ENCODE peak calls at places on chromosomes 1 and 21, in nine cellular contexts. One of them, this sample, is unnamed.
A peak's percentile ranks its signal among the peaks of the same experiment; 100 is the strongest.

GRCh38 chr1:30444850-30445249 is 278.5 kb downstream of the MATN1 start:
- DNase-seq in dorsolateral prefrontal cortex: no peak
- DNase-seq in CD8-positive, alpha-beta T cell: no peak
- DNase-seq in right lobe of liver: no peak
- DNase-seq in IMR-90: no peak
- DNase-seq in NB4: no peak
- DNase-seq in foreskin fibroblast: no peak
- DNase-seq in MM.1S: no peak
- DNase-seq in lower lobe of right lung: no peak
- DNase-seq in this sample: no peak

GRCh38 chr1:248165186-248165585 is 9.4 kb upstream of the OR2M2 start:
- DNase-seq in IMR-90: no peak
- DNase-seq in lower lobe of right lung: no peak
- DNase-seq in dorsolateral prefrontal cortex: no peak
- DNase-seq in NB4: no peak
- DNase-seq in MM.1S: no peak
- DNase-seq in right lobe of liver: no peak
- DNase-seq in CD8-positive, alpha-beta T cell: no peak
- DNase-seq in foreskin fibroblast: no peak
- DNase-seq in this sample: no peak

GRCh38 chr1:3219005-3219724 is 150.2 kb downstream of the PRDM16 start:
- DNase-seq in NB4: peak; percentile 9
- DNase-seq in right lobe of liver: peak; percentile 63
- DNase-seq in MM.1S: no peak
- DNase-seq in CD8-positive, alpha-beta T cell: no peak
- DNase-seq in foreskin fibroblast: peak; percentile 15
- DNase-seq in dorsolateral prefrontal cortex: peak; percentile 87
- DNase-seq in IMR-90: no peak
- DNase-seq in lower lobe of right lung: peak; percentile 78
- DNase-seq in this sample: no peak

GRCh38 chr1:156050376-156050775 is 3.2 kb downstream of the UBQLN4 start:
- DNase-seq in lower lobe of right lung: no peak
- DNase-seq in MM.1S: no peak
- DNase-seq in IMR-90: no peak
- DNase-seq in dorsolateral prefrontal cortex: peak; percentile 60
- DNase-seq in CD8-positive, alpha-beta T cell: no peak
- DNase-seq in NB4: no peak
- DNase-seq in foreskin fibroblast: no peak
- DNase-seq in right lobe of liver: no peak
- DNase-seq in this sample: no peak

GRCh38 chr1:230282157-230282556 is 144.0 kb downstream of the PGBD5 start:
- DNase-seq in IMR-90: no peak
- DNase-seq in right lobe of liver: no peak
- DNase-seq in lower lobe of right lung: peak; percentile 26
- DNase-seq in dorsolateral prefrontal cortex: peak; percentile 7
- DNase-seq in NB4: no peak
- DNase-seq in foreskin fibroblast: no peak
- DNase-seq in CD8-positive, alpha-beta T cell: no peak
- DNase-seq in MM.1S: no peak
- DNase-seq in this sample: no peak

GRCh38 chr1:4794020-4794780 is 139.8 kb downstream of the AJAP1 start:
- DNase-seq in lower lobe of right lung: no peak
- DNase-seq in IMR-90: no peak
- DNase-seq in MM.1S: no peak
- DNase-seq in dorsolateral prefrontal cortex: no peak
- DNase-seq in CD8-positive, alpha-beta T cell: no peak
- DNase-seq in foreskin fibroblast: no peak
- DNase-seq in right lobe of liver: no peak
- DNase-seq in NB4: no peak
- DNase-seq in this sample: peak; percentile 3

GRCh38 chr21:45329261-45330074 is 41.8 kb upstream of the POFUT2 start:
- DNase-seq in NB4: no peak
- DNase-seq in CD8-positive, alpha-beta T cell: no peak
- DNase-seq in IMR-90: no peak
- DNase-seq in MM.1S: no peak
- DNase-seq in dorsolateral prefrontal cortex: peak; percentile 38
- DNase-seq in right lobe of liver: no peak
- DNase-seq in lower lobe of right lung: peak; percentile 70
- DNase-seq in foreskin fibroblast: no peak
- DNase-seq in this sample: no peak

GRCh38 chr1:40187399-40187798 is 26.2 kb downstream of the RLF start:
- DNase-seq in lower lobe of right lung: no peak
- DNase-seq in foreskin fibroblast: no peak
- DNase-seq in right lobe of liver: no peak
- DNase-seq in dorsolateral prefrontal cortex: no peak
- DNase-seq in IMR-90: peak; percentile 26
- DNase-seq in MM.1S: no peak
- DNase-seq in CD8-positive, alpha-beta T cell: no peak
- DNase-seq in NB4: no peak
- DNase-seq in this sample: no peak

GRCh38 chr1:220003585-220004299 is 42.6 kb downstream of the EPRS1 start:
- DNase-seq in right lobe of liver: no peak
- DNase-seq in MM.1S: no peak
- DNase-seq in dorsolateral prefrontal cortex: no peak
- DNase-seq in lower lobe of right lung: no peak
- DNase-seq in foreskin fibroblast: no peak
- DNase-seq in NB4: no peak
- DNase-seq in CD8-positive, alpha-beta T cell: no peak
- DNase-seq in IMR-90: no peak
- DNase-seq in this sample: no peak

GRCh38 chr1:173507847-173508209 is 30.7 kb downstream of the PRDX6 start:
- DNase-seq in MM.1S: no peak
- DNase-seq in lower lobe of right lung: no peak
- DNase-seq in right lobe of liver: no peak
- DNase-seq in NB4: no peak
- DNase-seq in foreskin fibroblast: no peak
- DNase-seq in CD8-positive, alpha-beta T cell: no peak
- DNase-seq in IMR-90: no peak
- DNase-seq in dorsolateral prefrontal cortex: no peak
- DNase-seq in this sample: no peak

GRCh38 chr1:54249798-54250497 is 50.0 kb downstream of the MRPL37 start:
- DNase-seq in foreskin fibroblast: peak; percentile 73
- DNase-seq in dorsolateral prefrontal cortex: no peak
- DNase-seq in NB4: peak; percentile 52
- DNase-seq in right lobe of liver: no peak
- DNase-seq in IMR-90: peak; percentile 54
- DNase-seq in lower lobe of right lung: no peak
- DNase-seq in MM.1S: no peak
- DNase-seq in CD8-positive, alpha-beta T cell: no peak
- DNase-seq in this sample: no peak

GRCh38 chr1:110258734-110259133 is 48.6 kb downstream of the KCNC4 start:
- DNase-seq in lower lobe of right lung: no peak
- DNase-seq in CD8-positive, alpha-beta T cell: no peak
- DNase-seq in MM.1S: no peak
- DNase-seq in IMR-90: peak; percentile 7
- DNase-seq in dorsolateral prefrontal cortex: no peak
- DNase-seq in right lobe of liver: no peak
- DNase-seq in NB4: no peak
- DNase-seq in foreskin fibroblast: no peak
- DNase-seq in this sample: no peak

GRCh38 chr1:12336436-12336835 is 106.6 kb downstream of the VPS13D start:
- DNase-seq in NB4: no peak
- DNase-seq in CD8-positive, alpha-beta T cell: no peak
- DNase-seq in dorsolateral prefrontal cortex: no peak
- DNase-seq in lower lobe of right lung: no peak
- DNase-seq in right lobe of liver: no peak
- DNase-seq in IMR-90: peak; percentile 7
- DNase-seq in foreskin fibroblast: no peak
- DNase-seq in MM.1S: no peak
- DNase-seq in this sample: no peak

GRCh38 chr1:6504887-6505286 is 13.4 kb upstream of the PLEKHG5 start:
- DNase-seq in IMR-90: no peak
- DNase-seq in MM.1S: no peak
- DNase-seq in foreskin fibroblast: no peak
- DNase-seq in right lobe of liver: no peak
- DNase-seq in NB4: no peak
- DNase-seq in lower lobe of right lung: no peak
- DNase-seq in dorsolateral prefrontal cortex: no peak
- DNase-seq in CD8-positive, alpha-beta T cell: no peak
- DNase-seq in this sample: no peak

GRCh38 chr1:38527373-38527966 is 332.1 kb downstream of the RRAGC start:
- DNase-seq in foreskin fibroblast: no peak
- DNase-seq in lower lobe of right lung: peak; percentile 59
- DNase-seq in MM.1S: peak; percentile 96
- DNase-seq in NB4: no peak
- DNase-seq in right lobe of liver: no peak
- DNase-seq in IMR-90: no peak
- DNase-seq in CD8-positive, alpha-beta T cell: no peak
- DNase-seq in dorsolateral prefrontal cortex: no peak
- DNase-seq in this sample: peak; percentile 82

GRCh38 chr1:94120591-94120901 is 402 bp downstream of the ABCA4 start:
- DNase-seq in foreskin fibroblast: no peak
- DNase-seq in right lobe of liver: no peak
- DNase-seq in dorsolateral prefrontal cortex: no peak
- DNase-seq in lower lobe of right lung: no peak
- DNase-seq in IMR-90: no peak
- DNase-seq in CD8-positive, alpha-beta T cell: no peak
- DNase-seq in NB4: no peak
- DNase-seq in MM.1S: no peak
- DNase-seq in this sample: no peak

GRCh38 chr1:94122201-94122970 is 1.4 kb upstream of the ABCA4 start:
- DNase-seq in MM.1S: no peak
- DNase-seq in dorsolateral prefrontal cortex: no peak
- DNase-seq in lower lobe of right lung: no peak
- DNase-seq in right lobe of liver: no peak
- DNase-seq in IMR-90: peak; percentile 89
- DNase-seq in CD8-positive, alpha-beta T cell: no peak
- DNase-seq in NB4: no peak
- DNase-seq in foreskin fibroblast: no peak
- DNase-seq in this sample: no peak

GRCh38 chr1:94121411-94121821 is 468 bp upstream of the ABCA4 start:
- DNase-seq in foreskin fibroblast: no peak
- DNase-seq in NB4: no peak
- DNase-seq in MM.1S: no peak
- DNase-seq in lower lobe of right lung: no peak
- DNase-seq in CD8-positive, alpha-beta T cell: no peak
- DNase-seq in right lobe of liver: no peak
- DNase-seq in dorsolateral prefrontal cortex: no peak
- DNase-seq in IMR-90: no peak
- DNase-seq in this sample: no peak

GRCh38 chr1:94119796-94120590 is 955 bp downstream of the ABCA4 start:
- DNase-seq in lower lobe of right lung: no peak
- DNase-seq in dorsolateral prefrontal cortex: no peak
- DNase-seq in NB4: peak; percentile 9
- DNase-seq in CD8-positive, alpha-beta T cell: no peak
- DNase-seq in MM.1S: no peak
- DNase-seq in right lobe of liver: no peak
- DNase-seq in foreskin fibroblast: no peak
- DNase-seq in IMR-90: peak; percentile 23
- DNase-seq in this sample: peak; percentile 2

DNA sequence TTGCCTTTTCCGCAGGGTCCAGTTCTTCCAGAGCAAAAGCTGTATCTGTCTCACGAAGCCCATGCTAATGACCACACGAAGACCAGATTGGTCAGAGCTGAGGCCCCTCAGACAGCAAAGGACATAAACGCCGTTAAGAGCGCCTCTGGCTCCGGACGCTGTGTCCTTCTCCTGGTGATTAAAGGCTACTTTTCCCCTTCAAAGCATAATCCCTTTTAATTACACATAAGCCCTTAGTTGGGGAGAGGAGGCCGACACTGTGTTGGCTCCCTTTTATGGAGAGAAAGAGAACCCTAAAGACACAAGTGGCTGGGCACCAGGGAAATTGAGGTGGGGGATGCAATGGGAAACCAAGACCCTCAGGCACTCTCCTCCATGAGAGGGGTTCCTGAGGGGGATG is at the start of gene ABCA4:
- DNase-seq in NB4: no peak
- DNase-seq in IMR-90: no peak
- DNase-seq in dorsolateral prefrontal cortex: no peak
- DNase-seq in right lobe of liver: no peak
- DNase-seq in MM.1S: no peak
- DNase-seq in lower lobe of right lung: no peak
- DNase-seq in foreskin fibroblast: no peak
- DNase-seq in CD8-positive, alpha-beta T cell: no peak
- DNase-seq in this sample: no peak
- TF ChIP-seq CTCF in NB4: no peak
- TF ChIP-seq CTCF in IMR-90: no peak
- TF ChIP-seq CTCF in dorsolateral prefrontal cortex: no peak
- TF ChIP-seq CTCF in right lobe of liver: no peak
- TF ChIP-seq CTCF in MM.1S: no peak
- TF ChIP-seq CTCF in lower lobe of right lung: no peak
- TF ChIP-seq CTCF in foreskin fibroblast: no peak
- TF ChIP-seq CTCF in CD8-positive, alpha-beta T cell: no peak
- TF ChIP-seq CTCF in this sample: no peak

GRCh38 chr1:233730809-233731208 is 116.9 kb downstream of the KCNK1 start:
- DNase-seq in right lobe of liver: no peak
- DNase-seq in NB4: no peak
- DNase-seq in foreskin fibroblast: no peak
- DNase-seq in CD8-positive, alpha-beta T cell: no peak
- DNase-seq in MM.1S: no peak
- DNase-seq in IMR-90: no peak
- DNase-seq in dorsolateral prefrontal cortex: no peak
- DNase-seq in lower lobe of right lung: no peak
- DNase-seq in this sample: no peak
- TF ChIP-seq CTCF in right lobe of liver: no peak
- TF ChIP-seq CTCF in NB4: no peak
- TF ChIP-seq CTCF in foreskin fibroblast: no peak
- TF ChIP-seq CTCF in CD8-positive, alpha-beta T cell: no peak
- TF ChIP-seq CTCF in MM.1S: no peak
- TF ChIP-seq CTCF in IMR-90: no peak
- TF ChIP-seq CTCF in dorsolateral prefrontal cortex: no peak
- TF ChIP-seq CTCF in lower lobe of right lung: no peak
- TF ChIP-seq CTCF in this sample: no peak

DNA sequence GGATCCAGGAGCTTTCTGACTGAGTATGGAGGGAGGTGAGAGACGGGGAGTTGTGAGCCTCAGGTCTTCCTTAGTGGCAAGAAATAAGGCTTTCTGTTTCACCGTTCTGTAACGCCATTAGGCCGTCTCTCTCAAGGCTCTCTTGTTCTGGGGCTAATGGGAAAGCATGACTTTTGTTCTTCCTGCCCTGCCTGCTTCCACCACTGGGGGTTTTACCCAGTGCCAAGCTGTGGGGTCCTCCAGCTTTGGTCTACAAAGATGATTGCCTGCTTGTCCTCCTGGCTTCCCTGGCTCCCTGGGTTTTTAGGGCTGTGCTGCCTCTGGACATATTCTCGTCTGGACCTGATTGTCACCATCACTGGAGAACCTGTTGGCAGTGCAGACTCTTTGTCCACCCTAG is 74.8 kb upstream of the TINAGL1 start:
- DNase-seq in NB4: no peak
- DNase-seq in IMR-90: no peak
- DNase-seq in right lobe of liver: peak; percentile 28
- DNase-seq in CD8-positive, alpha-beta T cell: no peak
- DNase-seq in MM.1S: no peak
- DNase-seq in lower lobe of right lung: no peak
- DNase-seq in dorsolateral prefrontal cortex: no peak
- DNase-seq in foreskin fibroblast: no peak
- DNase-seq in this sample: no peak
- TF ChIP-seq CTCF in NB4: peak; percentile 11
- TF ChIP-seq CTCF in IMR-90: no peak
- TF ChIP-seq CTCF in right lobe of liver: no peak
- TF ChIP-seq CTCF in CD8-positive, alpha-beta T cell: no peak
- TF ChIP-seq CTCF in MM.1S: no peak
- TF ChIP-seq CTCF in lower lobe of right lung: no peak
- TF ChIP-seq CTCF in dorsolateral prefrontal cortex: no peak
- TF ChIP-seq CTCF in foreskin fibroblast: no peak
- TF ChIP-seq CTCF in this sample: no peak

GRCh38 chr21:31476551-31477120 is 132.6 kb upstream of the TIAM1 start:
- DNase-seq in MM.1S: no peak
- DNase-seq in lower lobe of right lung: no peak
- DNase-seq in CD8-positive, alpha-beta T cell: no peak
- DNase-seq in IMR-90: no peak
- DNase-seq in foreskin fibroblast: no peak
- DNase-seq in right lobe of liver: no peak
- DNase-seq in dorsolateral prefrontal cortex: peak; percentile 25
- DNase-seq in NB4: no peak
- DNase-seq in this sample: no peak
- TF ChIP-seq CTCF in MM.1S: no peak
- TF ChIP-seq CTCF in lower lobe of right lung: no peak
- TF ChIP-seq CTCF in CD8-positive, alpha-beta T cell: no peak
- TF ChIP-seq CTCF in IMR-90: no peak
- TF ChIP-seq CTCF in foreskin fibroblast: no peak
- TF ChIP-seq CTCF in right lobe of liver: no peak
- TF ChIP-seq CTCF in dorsolateral prefrontal cortex: no peak
- TF ChIP-seq CTCF in NB4: no peak
- TF ChIP-seq CTCF in this sample: no peak